ENCODE peak calls at places on chromosomes 16 and 17, in five cellular contexts. C is activated T-helper 1 cell treated with anti-CD3 and anti-CD28 coated beads, Interleukin-2, amount 50 U/mL, for 16 hours; I is stomach; J is BE2C; P is erythroblast. R is an unnamed sample.

GRCh38 chr16:19132898-19133297 is 19.1 kb downstream of the ITPRIPL2 start:
- DNase-seq in C (no peak), I (no peak), J (no peak), P (no peak), R (no peak)

GRCh38 chr17:5583426-5584382 is 605 bp downstream of the NLRP1 start:
- DNase-seq in C (no peak), I (no peak), J (no peak), P (no peak), R (no peak)

GRCh38 chr16:55640714-55641327 is 15.0 kb upstream of the SLC6A2 start:
- DNase-seq in C (no peak), I (no peak), J (peak; percentile 76), P (no peak), R (no peak)

GRCh38 chr17:27494192-27495091 is 38.2 kb downstream of the KSR1 start:
- DNase-seq in C (no peak), I (peak; percentile 87), J (no peak), P (peak; percentile 59), R (no peak)

GRCh38 chr16:14586637-14587036 is 43.4 kb downstream of the PARN start:
- DNase-seq in C (no peak), I (no peak), J (no peak), P (no peak), R (no peak)

GRCh38 chr17:16287563-16288027 is 65.7 kb downstream of the CENPV start:
- DNase-seq in C (no peak), I (peak; percentile 37), J (no peak), P (peak; percentile 50), R (peak; percentile 68)

GRCh38 chr17:4604111-4604644 is 19.8 kb downstream of the SMTNL2 start:
- DNase-seq in C (no peak), I (peak; percentile 65), J (peak; percentile 89), P (no peak), R (no peak)

GRCh38 chr17:82212331-82213250 is at the start of gene CCDC57:
- DNase-seq in C (peak; percentile 49), I (peak; percentile 87), J (peak; percentile 92), P (peak; percentile 91), R (peak; percentile 90)

GRCh38 chr17:44070455-44071197 is at the start of gene G6PC3:
- DNase-seq in C (peak; percentile 29), I (peak; percentile 95), J (peak; percentile 99), P (peak; percentile 87), R (peak; percentile 96)

GRCh38 chr17:41914358-41914766 is 4.4 kb downstream of the ACLY start:
- DNase-seq in C (no peak), I (no peak), J (no peak), P (no peak), R (no peak)

GRCh38 chr17:39782481-39782880 is 44.7 kb downstream of the GRB7 start:
- DNase-seq in C (no peak), I (no peak), J (no peak), P (no peak), R (no peak)

GRCh38 chr17:1496814-1497325 is 4.4 kb upstream of the MYO1C start:
- DNase-seq in C (no peak), I (no peak), J (no peak), P (no peak), R (no peak)

GRCh38 chr16:87003414-87003755 is 313.8 kb downstream of the C16orf95 start:
- DNase-seq in C (no peak), I (no peak), J (no peak), P (no peak), R (no peak)

GRCh38 chr16:31108035-31108793 is at the start of gene BCKDK:
- DNase-seq in C (peak; percentile 26), I (peak; percentile 73), J (peak; percentile 83), P (peak; percentile 80), R (peak; percentile 88)

GRCh38 chr17:10088444-10088843 is 110.0 kb downstream of the GAS7 start:
- DNase-seq in C (no peak), I (no peak), J (no peak), P (no peak), R (no peak)